ENCODE peak calls at places on chromosomes 3 and 15, in five cellular contexts. V is GM12878, X is HepG2, U is upper lobe of left lung, Z is K562. F is an unnamed sample.

GRCh38 chr3:38522002-38522401 is 25.9 kb downstream of the EXOG start:
- ATAC-seq in U (no peak), V (no peak), Z (no peak), X (no peak), F (no peak)

GRCh38 chr3:133117342-133117741 is 79.2 kb downstream of the TMEM108 start:
- ATAC-seq in Z (no peak), U (no peak), X (no peak), V (no peak), F (no peak)

GRCh38 chr3:101879102-101879501 is 29.8 kb downstream of the NFKBIZ start:
- ATAC-seq in X (no peak), V (no peak), U (no peak), Z (no peak), F (no peak)

GRCh38 chr3:15214758-15215157 is 8.7 kb downstream of the CAPN7 start:
- ATAC-seq in U (no peak), Z (no peak), V (no peak), X (no peak), F (no peak)

GRCh38 chr15:73582961-73583360 is 50.2 kb downstream of the NPTN start:
- ATAC-seq in U (no peak), Z (no peak), V (no peak), X (no peak), F (no peak)

GRCh38 chr15:27535445-27536129 is 563.5 kb downstream of the OCA2 start:
- ATAC-seq in X (no peak), V (no peak), U (no peak), Z (no peak), F (no peak)

GRCh38 chr3:190902292-190902691 is 39.8 kb upstream of the GMNC start:
- ATAC-seq in X (no peak), Z (no peak), U (no peak), V (peak; percentile 28), F (no peak)

GRCh38 chr3:45508659-45509037 is 85.9 kb upstream of the LIMD1 start:
- ATAC-seq in U (no peak), V (no peak), Z (no peak), X (no peak), F (no peak)

GRCh38 chr15:38876621-38877020 is 312.0 kb upstream of the RASGRP1 start:
- ATAC-seq in U (no peak), V (no peak), X (no peak), Z (no peak), F (no peak)

GRCh38 chr3:192917258-192917507 is 473 bp downstream of the MB21D2 start:
- ATAC-seq in X (peak; percentile 50), U (no peak), V (peak; percentile 31), Z (no peak), F (no peak)

GRCh38 chr3:124396397-124396796 is 333.9 kb upstream of the UMPS start:
- ATAC-seq in Z (no peak), U (no peak), V (no peak), X (no peak), F (no peak)

GRCh38 chr3:186653984-186654383 is 11.8 kb upstream of the HRG start:
- ATAC-seq in V (no peak), U (no peak), X (peak; percentile 100), Z (peak; percentile 96), F (no peak)

GRCh38 chr3:186648851-186649250 is 8.7 kb downstream of the FETUB start:
- ATAC-seq in Z (no peak), X (no peak), U (no peak), V (no peak), F (no peak)

GRCh38 chr3:186651678-186652215 is 11.5 kb downstream of the FETUB start:
- ATAC-seq in U (no peak), V (no peak), Z (no peak), X (no peak), F (no peak)

DNA sequence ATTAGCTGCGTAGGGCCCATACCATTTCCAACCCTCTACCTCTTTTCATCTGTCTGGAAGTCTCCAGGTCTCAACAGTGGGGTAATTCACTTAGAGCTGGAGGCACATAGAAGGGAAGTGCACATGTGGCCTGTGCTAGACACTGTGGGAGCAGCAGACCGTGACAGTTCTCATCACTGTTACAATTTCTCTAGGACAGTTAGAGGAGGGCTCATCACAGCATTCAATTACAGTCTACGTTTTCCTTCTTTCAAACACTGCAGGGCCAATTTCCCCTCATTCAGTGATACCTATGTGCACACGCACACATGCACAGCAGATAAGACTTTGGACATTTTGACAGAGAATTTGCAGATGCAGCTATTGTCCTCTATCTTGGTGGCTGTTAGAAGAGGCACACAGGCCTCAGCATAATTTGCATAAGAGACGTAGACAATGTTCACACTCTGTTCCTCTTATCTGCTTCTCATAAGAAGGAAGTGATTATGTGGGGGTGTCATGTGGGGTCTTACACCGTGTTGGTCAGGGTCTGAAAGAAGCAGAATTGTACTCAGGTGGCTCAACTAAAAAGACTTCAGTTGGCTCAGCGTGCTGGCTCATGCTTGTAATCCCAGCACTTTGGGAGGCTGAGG is 12.6 kb upstream of the HRG start:
- ATAC-seq in V (peak; percentile 98), U (no peak), Z (no peak), X (no peak), F (no peak)
- TF ChIP-seq EP300 in V (no peak), U (no peak), Z (no peak), X (no peak), F (no peak)

DNA sequence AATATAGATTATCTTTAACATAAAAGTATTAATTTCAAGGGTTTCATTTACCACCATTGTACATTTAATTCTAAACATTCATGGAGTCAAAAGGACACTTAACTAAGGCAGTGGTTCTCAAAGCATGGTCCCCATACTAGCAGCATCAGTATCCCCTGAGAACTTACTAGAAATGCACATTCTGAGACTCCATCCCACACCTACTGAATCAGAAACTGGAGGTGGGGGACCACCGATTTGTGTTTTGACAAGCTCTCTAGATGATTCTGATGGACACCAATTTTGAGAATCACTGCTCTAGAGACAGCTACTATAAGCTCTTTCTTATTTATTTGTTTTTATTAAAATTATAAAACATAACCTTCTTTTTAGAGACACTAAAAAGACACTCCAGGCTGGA is 34.0 kb downstream of the SENP5 start:
- ATAC-seq in V (no peak), Z (no peak), X (no peak), U (no peak), F (no peak)
- H3K36me3 ChIP-seq in V (peaks cover 6% of the 10 kb centered on the region), Z (peaks cover 72% of the 10 kb centered on the region), X (peaks cover 12% of the 10 kb centered on the region), U (peaks cover 32% of the 10 kb centered on the region), F (peaks cover 70% of the 10 kb centered on the region)

GRCh38 chr3:135432402-135432801 is 533.1 kb upstream of the PPP2R3A start:
- ATAC-seq in V (no peak), X (no peak), U (no peak), Z (no peak), F (no peak)
- TF ChIP-seq POLR2A in V (no peak), X (no peak), U (no peak), Z (no peak), F (no peak)

GRCh38 chr3:195591220-195591619 is 7.5 kb upstream of the APOD start:
- ATAC-seq in X (no peak), Z (no peak), V (no peak), U (no peak), F (peak; percentile 66)
- TF ChIP-seq EP300 in X (no peak), Z (no peak), V (no peak), U (no peak), F (no peak)

DNA sequence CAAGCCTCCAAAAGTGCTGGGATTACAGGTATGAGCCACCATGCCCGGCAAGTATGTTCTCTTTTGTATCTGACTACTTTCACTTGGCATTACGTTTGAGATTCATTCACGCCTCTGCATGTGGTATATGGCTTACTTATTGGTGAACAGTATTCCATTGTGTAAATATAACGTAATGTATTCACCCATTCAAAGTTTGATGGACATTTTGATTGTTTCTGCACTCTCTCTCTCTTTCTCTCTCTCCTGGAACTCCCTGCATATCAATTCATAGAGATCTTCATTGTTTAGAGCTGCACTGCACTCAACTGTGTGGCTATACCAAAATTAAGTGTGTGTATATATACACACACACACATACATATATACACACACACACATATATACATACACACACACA is 30.4 kb downstream of the SPPL2A start:
- ATAC-seq in X (no peak), V (no peak), U (no peak), Z (no peak), F (no peak)
- H3K36me3 ChIP-seq in X (peaks cover 4% of the 10 kb centered on the region), V (peaks cover 3% of the 10 kb centered on the region), U (peaks cover 44% of the 10 kb centered on the region), Z (peaks cover 32% of the 10 kb centered on the region), F (peaks cover 97% of the 10 kb centered on the region)

F was measured in gastroesophageal sphincter.